ENCODE peak calls at places on chromosomes 11 and 22, in four cellular contexts. S is neural progenitor cell; Q is CD8-positive, alpha-beta memory T cell; A is gastrocnemius medialis. O is an unnamed sample.
A peak's percentile ranks its signal among the peaks of the same experiment; 100 is the strongest.

GRCh38 chr11:77548552-77549439 is 41.0 kb upstream of the AQP11 start:
- DNase-seq in S (no peak), Q (no peak), A (no peak), O (no peak)

GRCh38 chr22:41028841-41029240 is 63.6 kb upstream of the EP300 start:
- DNase-seq in S (no peak), Q (no peak), A (no peak), O (no peak)

GRCh38 chr22:25030636-25031035 is 78.1 kb downstream of the KIAA1671 start:
- DNase-seq in S (no peak), Q (no peak), A (no peak), O (no peak)

GRCh38 chr11:75667268-75667830 is 1.5 kb downstream of the MAP6 start:
- DNase-seq in S (peak; percentile 64), Q (no peak), A (no peak), O (no peak)

GRCh38 chr22:37782340-37783168 is 25.2 kb upstream of the GCAT start:
- DNase-seq in S (no peak), Q (no peak), A (no peak), O (no peak)

GRCh38 chr11:110490886-110491285 is 61.1 kb downstream of the FDX1 start:
- DNase-seq in S (no peak), Q (no peak), A (peak; percentile 48), O (no peak)

GRCh38 chr22:21849489-21849888 is 18.0 kb downstream of the MAPK1 start:
- DNase-seq in S (no peak), Q (no peak), A (no peak), O (no peak)

GRCh38 chr11:75280770-75281468 is 40.3 kb downstream of the TPBGL start:
- DNase-seq in S (no peak), Q (no peak), A (no peak), O (no peak)

GRCh38 chr11:35811783-35812182 is 132.1 kb upstream of the LDLRAD3 start:
- DNase-seq in S (no peak), Q (no peak), A (no peak), O (no peak)

GRCh38 chr11:118341749-118342489 is 586 bp downstream of the CD3D start:
- DNase-seq in S (no peak), Q (peak; percentile 50), A (no peak), O (no peak)

GRCh38 chr22:23302171-23303002 is 122.1 kb downstream of the BCR start:
- DNase-seq in S (no peak), Q (no peak), A (no peak), O (no peak)

GRCh38 chr22:34966980-34967379 is 99.0 kb upstream of the ISX start:
- DNase-seq in S (no peak), Q (no peak), A (no peak), O (no peak)

GRCh38 chr11:124751741-124752470 is at the start of gene VSIG2:
- DNase-seq in S (no peak), Q (no peak), A (no peak), O (no peak)

GRCh38 chr11:12506502-12506921 is 129.1 kb downstream of the PARVA start:
- DNase-seq in S (no peak), Q (no peak), A (no peak), O (no peak)

GRCh38 chr11:95082576-95083001 is 7.1 kb upstream of the ENDOD1 start:
- DNase-seq in S (no peak), Q (no peak), A (no peak), O (no peak)

GRCh38 chr11:125593113-125593761 is 585 bp downstream of the STT3A start:
- DNase-seq in S (no peak), Q (peak; percentile 4), A (no peak), O (no peak)

GRCh38 chr11:75582461-75582934 is 20.4 kb downstream of the SERPINH1 start:
- DNase-seq in S (no peak), Q (no peak), A (no peak), O (no peak)

GRCh38 chr11:34512810-34513673 is 552 bp downstream of the ELF5 start:
- DNase-seq in S (peak; percentile 84), Q (peak; percentile 3), A (peak; percentile 15), O (no peak)

GRCh38 chr11:15006139-15006759 is 34.1 kb upstream of the CALCA start:
- DNase-seq in S (peak; percentile 26), Q (peak; percentile 30), A (no peak), O (no peak)

GRCh38 chr11:29989181-29989580 is 27.6 kb downstream of the KCNA4 start:
- DNase-seq in S (no peak), Q (no peak), A (no peak), O (no peak)

GRCh38 chr11:15198284-15198683 is 83.6 kb downstream of the INSC start:
- DNase-seq in S (no peak), Q (no peak), A (no peak), O (no peak)

GRCh38 chr22:27952091-27952490 is 33.0 kb upstream of the PITPNB start:
- DNase-seq in S (no peak), Q (no peak), A (no peak), O (no peak)

GRCh38 chr11:8267831-8268529 is 4.3 kb upstream of the LMO1 start:
- DNase-seq in S (peak; percentile 68), Q (no peak), A (peak; percentile 10), O (no peak)
- H3K9me3 ChIP-seq in S (no peaks in the 10 kb centered on the region), Q (no peaks in the 10 kb centered on the region), A (no peaks in the 10 kb centered on the region), O (no peaks in the 10 kb centered on the region)

DNA sequence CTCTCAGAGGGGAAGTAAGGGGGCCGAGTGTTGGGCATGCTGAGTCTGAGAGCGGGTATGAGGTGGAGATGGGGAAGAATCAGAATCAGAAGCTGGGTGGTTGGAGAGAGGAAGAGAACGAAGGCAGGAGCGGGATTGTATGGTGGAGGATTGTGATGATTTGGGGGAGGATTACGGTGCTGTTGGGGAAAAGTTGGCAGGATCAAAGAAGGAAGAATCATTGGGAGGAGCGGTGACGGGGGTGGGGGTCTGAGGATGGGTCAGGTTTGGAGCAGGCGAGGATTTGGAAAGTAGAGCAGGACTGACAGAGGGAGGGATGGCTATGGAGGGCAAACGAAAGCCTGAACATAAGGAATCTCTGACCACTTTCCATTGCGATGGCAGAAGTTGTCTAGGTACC is 22.1 kb downstream of the ZNF195 start:
- DNase-seq in S (no peak), Q (no peak), A (no peak), O (no peak)
- H3K9me3 ChIP-seq in S (peaks cover 37% of the 10 kb centered on the region), Q (peaks cover 68% of the 10 kb centered on the region), A (peaks cover 10% of the 10 kb centered on the region), O (peaks cover 78% of the 10 kb centered on the region)

GRCh38 chr11:70624598-70624993 is 226.3 kb downstream of the CTTN start:
- DNase-seq in S (no peak), Q (no peak), A (no peak), O (no peak)
- H3K9me3 ChIP-seq in S (no peaks in the 10 kb centered on the region), Q (no peaks in the 10 kb centered on the region), A (no peaks in the 10 kb centered on the region), O (no peaks in the 10 kb centered on the region)

GRCh38 chr11:116678887-116679286 is 93.9 kb downstream of the BUD13 start:
- DNase-seq in S (no peak), Q (no peak), A (no peak), O (peak; percentile 51)
- H3K9me3 ChIP-seq in S (no peaks in the 10 kb centered on the region), Q (no peaks in the 10 kb centered on the region), A (no peaks in the 10 kb centered on the region), O (no peaks in the 10 kb centered on the region)

GRCh38 chr11:134479206-134479955 is 67.3 kb upstream of the B3GAT1 start:
- DNase-seq in S (no peak), Q (no peak), A (no peak), O (no peak)

GRCh38 chr11:134482865-134483264 is 70.8 kb upstream of the B3GAT1 start:
- DNase-seq in S (no peak), Q (no peak), A (no peak), O (no peak)

GRCh38 chr11:134480129-134480652 is 68.1 kb upstream of the B3GAT1 start:
- DNase-seq in S (no peak), Q (no peak), A (no peak), O (no peak)

GRCh38 chr11:134482128-134482527 is 70.1 kb upstream of the B3GAT1 start:
- DNase-seq in S (no peak), Q (no peak), A (no peak), O (no peak)

GRCh38 chr11:134481135-134481534 is 69.1 kb upstream of the B3GAT1 start:
- DNase-seq in S (no peak), Q (no peak), A (no peak), O (no peak)
- H3K9me3 ChIP-seq in S (no peaks in the 10 kb centered on the region), Q (no peaks in the 10 kb centered on the region), A (no peaks in the 10 kb centered on the region), O (no peaks in the 10 kb centered on the region)

GRCh38 chr22:47605886-47606285 is 843.4 kb downstream of the TBC1D22A start:
- DNase-seq in S (no peak), Q (no peak), A (no peak), O (no peak)
- H3K9me3 ChIP-seq in S (no peaks in the 10 kb centered on the region), Q (no peaks in the 10 kb centered on the region), A (no peaks in the 10 kb centered on the region), O (no peaks in the 10 kb centered on the region)

DNA sequence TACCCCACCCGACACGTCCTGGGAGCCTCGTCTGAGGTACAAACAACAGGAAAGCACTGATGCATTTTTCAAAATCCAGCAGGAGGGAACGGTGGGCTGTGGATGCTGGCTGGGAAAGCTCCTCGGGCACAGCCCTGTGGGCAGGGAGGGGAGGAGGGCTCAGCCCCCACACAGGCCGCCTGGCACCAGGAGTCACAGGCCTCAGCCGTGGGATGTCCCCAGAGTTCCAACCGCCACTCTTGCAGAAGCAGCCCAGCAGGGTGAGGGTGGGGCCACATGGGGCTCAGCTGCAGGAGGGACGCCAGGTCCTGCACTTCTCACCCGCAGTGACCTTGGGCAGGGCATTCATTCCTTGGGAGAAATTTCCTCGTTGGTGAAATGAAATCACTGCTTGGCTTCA is 274.6 kb downstream of the BRD1 start:
- DNase-seq in S (no peak), Q (no peak), A (no peak), O (no peak)
- H3K9me3 ChIP-seq in S (no peaks in the 10 kb centered on the region), Q (no peaks in the 10 kb centered on the region), A (no peaks in the 10 kb centered on the region), O (no peaks in the 10 kb centered on the region)